ENCODE peak calls at places on chromosomes 5 and 9, in four cellular contexts. H is K562, V is HepG2, R is H1. M is an unnamed sample. For H3K27me3, the result is how much of the 10 kb centered on the place peaks cover.

GRCh38 chr9:17536027-17536426 is 42.8 kb upstream of the SH3GL2 start:
- DNase-seq in H (no peak), R (no peak), V (no peak), M (no peak)

GRCh38 chr5:91179018-91179417 is 204.1 kb downstream of the ARRDC3 start:
- DNase-seq in R (no peak), V (no peak), H (no peak), M (peak)

GRCh38 chr5:57383093-57383861 is 99.3 kb downstream of the ACTBL2 start:
- DNase-seq in H (peak), R (no peak), V (peak), M (peak)

GRCh38 chr9:134693011-134693410 is 51.4 kb downstream of the COL5A1 start:
- DNase-seq in R (no peak), H (no peak), V (no peak), M (no peak)

GRCh38 chr9:81814794-81815464 is 113.3 kb upstream of the SPATA31D4 start:
- DNase-seq in H (no peak), V (no peak), R (no peak), M (no peak)

GRCh38 chr5:154583545-154584168 is 105.6 kb upstream of the HAND1 start:
- DNase-seq in H (no peak), R (no peak), V (no peak), M (no peak)

GRCh38 chr5:136314302-136314701 is 51.0 kb downstream of the TRPC7 start:
- DNase-seq in H (no peak), V (no peak), R (no peak), M (no peak)

GRCh38 chr5:5351288-5352089 is 71.0 kb upstream of the ICE1 start:
- DNase-seq in V (peak), R (no peak), H (peak), M (no peak)

GRCh38 chr9:108094676-108094993 is 605.1 kb upstream of the KLF4 start:
- DNase-seq in H (no peak), V (no peak), R (no peak), M (peak)

GRCh38 chr5:78538240-78538850 is 110.2 kb downstream of the LHFPL2 start:
- DNase-seq in R (no peak), V (no peak), H (no peak), M (no peak)

GRCh38 chr5:83434929-83435328 is 36.6 kb upstream of the VCAN start:
- DNase-seq in R (no peak), H (no peak), V (no peak), M (no peak)

GRCh38 chr5:77390795-77391194 is 101.3 kb downstream of the WDR41 start:
- DNase-seq in H (no peak), V (peak), R (no peak), M (peak)

GRCh38 chr9:136365775-136366223 is 2.3 kb upstream of the DNLZ start:
- DNase-seq in V (no peak), H (no peak), R (no peak), M (no peak)

GRCh38 chr5:96747718-96748117 is 60.0 kb downstream of the ERAP1 start:
- DNase-seq in R (no peak), V (no peak), H (no peak), M (no peak)

GRCh38 chr9:74960548-74960947 is 7.8 kb upstream of the C9orf40 start:
- DNase-seq in V (peak), H (no peak), R (no peak), M (peak)

GRCh38 chr9:29039258-29039657 is 1466.0 kb upstream of the C9orf72 start:
- DNase-seq in V (no peak), R (no peak), H (no peak), M (no peak)

GRCh38 chr9:73081979-73082657 is 69.5 kb upstream of the ANXA1 start:
- DNase-seq in H (peak), R (no peak), V (peak), M (peak)

DNA sequence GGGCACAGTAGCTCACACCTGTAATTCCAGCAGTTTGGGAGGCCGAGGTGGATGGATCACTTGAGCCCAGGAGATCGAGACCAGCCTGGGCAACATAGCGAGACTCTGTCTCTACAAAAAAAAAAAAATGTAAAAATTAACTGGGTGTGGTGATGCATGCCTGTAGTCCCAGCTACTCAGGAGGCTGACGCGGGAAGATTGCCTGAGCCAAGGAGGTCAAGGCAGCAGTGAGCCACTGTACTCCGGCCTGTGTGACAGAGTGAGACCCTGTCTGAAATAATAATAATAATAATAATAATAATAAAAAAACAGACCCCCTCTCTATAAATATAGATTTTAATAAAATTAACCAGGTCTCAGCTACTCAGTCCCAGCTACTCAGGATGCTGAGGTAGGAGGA is 179.7 kb downstream of the AOPEP start:
- DNase-seq in V (no peak), R (peak), H (no peak), M (no peak)
- TF ChIP-seq MAFK in V (no peak), R (no peak), H (no peak), M (no peak)

DNA sequence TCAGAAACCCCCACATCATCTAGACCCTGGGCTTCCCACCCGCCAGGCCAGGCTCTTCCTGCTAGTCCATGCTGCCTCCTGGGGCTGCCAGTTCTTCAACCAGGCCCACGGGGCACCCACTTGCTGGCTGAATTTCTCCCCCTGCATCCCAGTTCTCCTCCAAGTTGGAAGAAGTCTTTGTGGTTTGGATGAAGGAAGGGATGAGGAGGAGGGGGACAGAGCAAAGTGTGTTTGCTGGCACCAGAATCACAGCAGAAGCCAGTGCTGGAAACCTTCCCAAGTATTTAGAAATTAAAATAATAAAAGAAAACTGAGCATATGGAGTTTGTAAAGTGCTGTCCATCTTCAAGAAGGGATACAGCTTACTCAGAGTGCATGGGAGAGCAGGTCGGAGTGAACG is 19.4 kb upstream of the UNC5A start:
- DNase-seq in R (no peak), H (no peak), V (no peak), M (no peak)
- H3K27me3 ChIP-seq in R (under half), H (half or more), V (under half), M (half or more)

GRCh38 chr5:162037431-162037830 is 30.1 kb upstream of the GABRG2 start:
- DNase-seq in R (no peak), V (no peak), H (no peak), M (no peak)
- TF ChIP-seq MAFK in R (no peak), V (no peak), H (no peak), M (no peak)

DNA sequence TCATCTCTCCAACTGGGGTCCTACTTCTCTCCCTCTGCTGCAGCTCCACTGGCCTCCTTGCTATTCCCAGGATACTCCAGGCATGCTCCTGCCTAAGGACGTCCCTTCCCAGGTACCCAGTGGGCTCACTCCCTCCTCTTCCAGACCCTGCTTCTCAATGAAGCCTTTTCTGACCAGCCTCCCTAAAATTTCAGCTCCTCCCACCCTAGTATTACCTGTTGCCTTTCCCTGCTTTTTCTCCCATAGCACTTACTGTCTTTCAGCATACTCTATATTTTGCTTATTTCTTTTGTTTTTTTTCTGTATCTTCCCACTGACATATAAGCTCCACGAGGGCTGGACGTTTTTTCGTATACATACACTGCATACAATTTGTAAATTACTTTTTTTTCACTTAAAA is 26.1 kb upstream of the FSTL4 start:
- DNase-seq in H (no peak), V (no peak), R (no peak), M (no peak)
- H3K27me3 ChIP-seq in H (under half), V (under half), R (under half), M (under half)